ENCODE peak calls at places on chromosomes 11 and 22, in four cellular contexts. One of them, this sample, is unnamed.
A peak's percentile ranks its signal among the peaks of the same experiment; 100 is the strongest.

GRCh38 chr11:35088676-35089075 is 50.3 kb upstream of the CD44 start:
- DNase-seq in heart left ventricle: no peak
- DNase-seq in neural crest cell: no peak
- DNase-seq in AG04449: no peak
- DNase-seq in this sample: no peak

GRCh38 chr11:70503878-70504240 is 105.5 kb downstream of the CTTN start:
- DNase-seq in neural crest cell: no peak
- DNase-seq in AG04449: no peak
- DNase-seq in heart left ventricle: peak; percentile 27
- DNase-seq in this sample: no peak

GRCh38 chr22:46389081-46389480 is 53.6 kb downstream of the TRMU start:
- DNase-seq in AG04449: no peak
- DNase-seq in heart left ventricle: no peak
- DNase-seq in neural crest cell: no peak
- DNase-seq in this sample: no peak

GRCh38 chr11:45761659-45762058 is 43.3 kb upstream of the SLC35C1 start:
- DNase-seq in neural crest cell: no peak
- DNase-seq in AG04449: no peak
- DNase-seq in heart left ventricle: no peak
- DNase-seq in this sample: no peak

GRCh38 chr11:119338318-119338890 is 2.3 kb downstream of the C1QTNF5 start:
- DNase-seq in AG04449: no peak
- DNase-seq in neural crest cell: peak; percentile 80
- DNase-seq in heart left ventricle: peak; percentile 78
- DNase-seq in this sample: peak; percentile 91

GRCh38 chr11:129230006-129230405 is 37.9 kb upstream of the ARHGAP32 start:
- DNase-seq in AG04449: no peak
- DNase-seq in heart left ventricle: no peak
- DNase-seq in neural crest cell: no peak
- DNase-seq in this sample: no peak

GRCh38 chr11:34274712-34275398 is 83.0 kb downstream of the ABTB2 start:
- DNase-seq in neural crest cell: no peak
- DNase-seq in heart left ventricle: peak; percentile 82
- DNase-seq in AG04449: peak; percentile 45
- DNase-seq in this sample: no peak

GRCh38 chr11:2990617-2991476 is 1.3 kb downstream of the NAP1L4 start:
- DNase-seq in AG04449: no peak
- DNase-seq in heart left ventricle: no peak
- DNase-seq in neural crest cell: no peak
- DNase-seq in this sample: no peak

GRCh38 chr22:40044102-40044869 is 49.5 kb downstream of the FAM83F start:
- DNase-seq in AG04449: peak; percentile 96
- DNase-seq in heart left ventricle: peak; percentile 97
- DNase-seq in neural crest cell: peak; percentile 98
- DNase-seq in this sample: peak; percentile 99

GRCh38 chr11:71447791-71448256 is 369 bp downstream of the DHCR7 start:
- DNase-seq in AG04449: no peak
- DNase-seq in neural crest cell: peak; percentile 49
- DNase-seq in heart left ventricle: no peak
- DNase-seq in this sample: no peak

GRCh38 chr11:112454841-112455240 is 194.2 kb upstream of the PLET1 start:
- DNase-seq in neural crest cell: no peak
- DNase-seq in heart left ventricle: no peak
- DNase-seq in AG04449: no peak
- DNase-seq in this sample: no peak

GRCh38 chr22:44220727-44221680 is 40.3 kb downstream of the PARVG start:
- DNase-seq in AG04449: no peak
- DNase-seq in neural crest cell: no peak
- DNase-seq in heart left ventricle: peak; percentile 53
- DNase-seq in this sample: no peak

GRCh38 chr22:47084226-47084625 is 321.8 kb downstream of the TBC1D22A start:
- DNase-seq in AG04449: no peak
- DNase-seq in neural crest cell: no peak
- DNase-seq in heart left ventricle: no peak
- DNase-seq in this sample: peak; percentile 56

GRCh38 chr22:37764622-37765021 is 43.1 kb upstream of the GCAT start:
- DNase-seq in heart left ventricle: no peak
- DNase-seq in neural crest cell: no peak
- DNase-seq in AG04449: no peak
- DNase-seq in this sample: no peak

GRCh38 chr11:93783767-93784151 is 323 bp upstream of the MED17 start:
- DNase-seq in heart left ventricle: peak; percentile 70
- DNase-seq in AG04449: no peak
- DNase-seq in neural crest cell: no peak
- DNase-seq in this sample: no peak

GRCh38 chr11:93536346-93536871 is 6.8 kb downstream of the SMCO4 start:
- DNase-seq in heart left ventricle: no peak
- DNase-seq in AG04449: no peak
- DNase-seq in neural crest cell: no peak
- DNase-seq in this sample: no peak

GRCh38 chr11:15967966-15968365 is 388.4 kb downstream of the SOX6 start:
- DNase-seq in neural crest cell: no peak
- DNase-seq in AG04449: no peak
- DNase-seq in heart left ventricle: no peak
- DNase-seq in this sample: no peak

GRCh38 chr11:94513091-94513490 is 830 bp downstream of the C11orf97 start:
- DNase-seq in heart left ventricle: no peak
- DNase-seq in neural crest cell: no peak
- DNase-seq in AG04449: no peak
- DNase-seq in this sample: no peak

GRCh38 chr11:56103210-56103737 is at the start of gene OR8H2:
- DNase-seq in AG04449: no peak
- DNase-seq in heart left ventricle: no peak
- DNase-seq in neural crest cell: no peak
- DNase-seq in this sample: no peak

GRCh38 chr22:22871536-22872278 is 15.9 kb upstream of the IGLL5 start:
- DNase-seq in AG04449: no peak
- DNase-seq in heart left ventricle: no peak
- DNase-seq in neural crest cell: no peak
- DNase-seq in this sample: peak; percentile 63

GRCh38 chr11:10540915-10541591 is at the start of gene RNF141:
- DNase-seq in heart left ventricle: peak; percentile 98
- DNase-seq in neural crest cell: peak; percentile 98
- DNase-seq in AG04449: no peak
- DNase-seq in this sample: peak; percentile 99

GRCh38 chr11:103007521-103007920 is 52.0 kb upstream of the MMP13 start:
- DNase-seq in neural crest cell: no peak
- DNase-seq in heart left ventricle: no peak
- DNase-seq in AG04449: no peak
- DNase-seq in this sample: no peak

GRCh38 chr11:107999759-108000455 is 8.8 kb upstream of the CUL5 start:
- DNase-seq in heart left ventricle: no peak
- DNase-seq in AG04449: no peak
- DNase-seq in neural crest cell: peak; percentile 14
- DNase-seq in this sample: no peak

GRCh38 chr22:33247758-33248157 is 189.6 kb upstream of the SYN3 start:
- DNase-seq in heart left ventricle: no peak
- DNase-seq in neural crest cell: no peak
- DNase-seq in AG04449: no peak
- DNase-seq in this sample: no peak

GRCh38 chr22:17946691-17947367 is 77.5 kb downstream of the MICAL3 start:
- DNase-seq in AG04449: no peak
- DNase-seq in heart left ventricle: no peak
- DNase-seq in neural crest cell: no peak
- DNase-seq in this sample: no peak

GRCh38 chr11:69839516-69839915 is 20.3 kb upstream of the FGF3 start:
- DNase-seq in AG04449: no peak
- DNase-seq in heart left ventricle: no peak
- DNase-seq in neural crest cell: no peak
- DNase-seq in this sample: no peak

GRCh38 chr11:6618117-6619020 is 853 bp downstream of the TPP1 start:
- DNase-seq in heart left ventricle: no peak
- DNase-seq in neural crest cell: no peak
- DNase-seq in AG04449: no peak
- DNase-seq in this sample: no peak

GRCh38 chr22:37777122-37777687 is 30.5 kb upstream of the GCAT start:
- DNase-seq in AG04449: no peak
- DNase-seq in heart left ventricle: no peak
- DNase-seq in neural crest cell: no peak
- DNase-seq in this sample: no peak

GRCh38 chr11:106668147-106668546 is 350.1 kb downstream of the GUCY1A2 start:
- DNase-seq in neural crest cell: no peak
- DNase-seq in AG04449: peak; percentile 9
- DNase-seq in heart left ventricle: no peak
- DNase-seq in this sample: no peak

GRCh38 chr22:20918663-20919220 is 1.5 kb downstream of the CRKL start:
- DNase-seq in heart left ventricle: no peak
- DNase-seq in AG04449: no peak
- DNase-seq in neural crest cell: no peak
- DNase-seq in this sample: no peak

GRCh38 chr22:38974826-38975175 is 7.3 kb upstream of the APOBEC3B start:
- DNase-seq in AG04449: no peak
- DNase-seq in neural crest cell: no peak
- DNase-seq in heart left ventricle: no peak
- DNase-seq in this sample: no peak

GRCh38 chr11:126123686-126124085 is 61.0 kb upstream of the CDON start:
- DNase-seq in heart left ventricle: no peak
- DNase-seq in AG04449: no peak
- DNase-seq in neural crest cell: no peak
- DNase-seq in this sample: no peak

DNA sequence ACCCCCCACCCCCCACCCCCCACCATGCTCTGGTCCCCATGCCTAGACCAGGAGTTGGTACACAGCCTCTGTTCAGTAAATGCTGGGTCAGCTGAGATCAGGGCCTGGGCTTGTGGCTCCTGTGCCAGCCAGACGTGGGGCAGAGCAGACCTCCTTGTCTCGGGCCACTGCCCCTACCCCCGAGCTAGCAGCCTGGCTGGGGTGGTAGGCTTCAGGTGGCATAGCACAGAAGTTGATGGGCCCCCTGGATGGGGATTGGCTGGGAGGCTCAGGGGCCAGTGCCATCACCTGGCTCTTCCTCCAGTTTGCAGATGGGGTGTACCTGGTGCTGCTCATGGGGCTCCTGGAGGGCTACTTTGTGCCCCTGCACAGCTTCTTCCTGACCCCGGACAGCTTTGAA is 139.9 kb downstream of the PARVA start:
- DNase-seq in neural crest cell: no peak
- DNase-seq in heart left ventricle: no peak
- DNase-seq in AG04449: no peak
- DNase-seq in this sample: no peak
- TF ChIP-seq CTCF in neural crest cell: no peak
- TF ChIP-seq CTCF in heart left ventricle: no peak
- TF ChIP-seq CTCF in AG04449: no peak
- TF ChIP-seq CTCF in this sample: no peak

DNA sequence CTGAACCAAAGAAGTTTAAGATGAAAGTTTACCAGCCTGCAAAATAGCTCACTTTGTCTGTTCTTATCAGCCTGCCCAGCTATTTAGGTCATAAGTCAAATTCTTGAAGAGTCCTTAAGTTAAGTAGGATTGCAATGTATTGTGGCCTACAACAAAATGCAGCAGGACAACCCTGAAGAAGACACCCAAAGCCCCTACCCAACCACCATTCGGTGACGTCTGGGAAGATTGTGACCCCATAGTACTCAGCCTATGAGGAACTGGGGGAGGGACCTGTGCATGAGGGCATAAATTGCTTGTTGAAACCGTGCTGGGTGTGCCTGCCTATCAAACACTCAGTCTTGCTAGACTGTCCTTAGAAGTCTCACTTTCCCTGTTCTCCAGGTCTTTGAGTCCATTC is 50.5 kb upstream of the FDX1 start:
- DNase-seq in heart left ventricle: no peak
- DNase-seq in AG04449: no peak
- DNase-seq in neural crest cell: no peak
- DNase-seq in this sample: no peak
- TF ChIP-seq CTCF in heart left ventricle: no peak
- TF ChIP-seq CTCF in AG04449: no peak
- TF ChIP-seq CTCF in neural crest cell: no peak
- TF ChIP-seq CTCF in this sample: no peak

GRCh38 chr11:118175600-118176399 is 639 bp downstream of the SCN2B start:
- DNase-seq in neural crest cell: no peak
- DNase-seq in AG04449: no peak
- DNase-seq in heart left ventricle: no peak
- DNase-seq in this sample: no peak

GRCh38 chr11:118175031-118175531 is 1.4 kb downstream of the SCN2B start:
- DNase-seq in AG04449: no peak
- DNase-seq in neural crest cell: no peak
- DNase-seq in heart left ventricle: no peak
- DNase-seq in this sample: no peak

GRCh38 chr11:118176400-118177134 is at the start of gene SCN2B:
- DNase-seq in heart left ventricle: no peak
- DNase-seq in neural crest cell: no peak
- DNase-seq in AG04449: no peak
- DNase-seq in this sample: no peak

DNA sequence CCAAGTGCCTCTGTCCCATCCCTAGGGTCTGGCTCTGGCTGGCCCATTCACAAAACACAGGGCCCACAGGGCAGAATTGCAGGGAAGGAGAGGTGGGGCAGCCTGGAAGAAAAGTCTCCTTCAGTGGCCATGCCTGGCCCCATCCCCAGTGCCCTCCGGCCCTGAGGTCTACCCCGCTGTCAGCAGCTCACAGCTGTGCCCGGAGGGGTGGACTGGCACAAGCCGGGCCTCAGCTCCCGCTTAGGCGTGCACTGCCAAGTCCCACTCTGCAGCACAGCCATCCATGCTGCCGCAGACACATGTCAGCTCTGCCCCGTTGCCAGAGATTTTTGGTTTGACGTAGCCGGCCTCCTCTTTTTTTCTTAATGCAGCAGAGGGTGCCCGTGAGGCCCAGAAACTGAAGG is 3.9 kb upstream of the SCN2B start:
- DNase-seq in AG04449: no peak
- DNase-seq in neural crest cell: peak; percentile 37
- DNase-seq in heart left ventricle: peak; percentile 81
- DNase-seq in this sample: no peak
- TF ChIP-seq CTCF in AG04449: no peak
- TF ChIP-seq CTCF in neural crest cell: no peak
- TF ChIP-seq CTCF in heart left ventricle: no peak
- TF ChIP-seq CTCF in this sample: no peak

GRCh38 chr11:60347084-60347797 is 20.2 kb downstream of the MS4A6E start:
- DNase-seq in heart left ventricle: no peak
- DNase-seq in neural crest cell: no peak
- DNase-seq in AG04449: no peak
- DNase-seq in this sample: no peak

GRCh38 chr11:60344146-60344545 is 17.1 kb downstream of the MS4A6E start:
- DNase-seq in AG04449: no peak
- DNase-seq in heart left ventricle: no peak
- DNase-seq in neural crest cell: no peak
- DNase-seq in this sample: no peak

GRCh38 chr11:60348116-60348515 is 21.1 kb downstream of the MS4A6E start:
- DNase-seq in neural crest cell: no peak
- DNase-seq in heart left ventricle: no peak
- DNase-seq in AG04449: no peak
- DNase-seq in this sample: no peak

GRCh38 chr11:60343094-60343704 is 16.1 kb downstream of the MS4A6E start:
- DNase-seq in AG04449: no peak
- DNase-seq in neural crest cell: no peak
- DNase-seq in heart left ventricle: no peak
- DNase-seq in this sample: no peak

DNA sequence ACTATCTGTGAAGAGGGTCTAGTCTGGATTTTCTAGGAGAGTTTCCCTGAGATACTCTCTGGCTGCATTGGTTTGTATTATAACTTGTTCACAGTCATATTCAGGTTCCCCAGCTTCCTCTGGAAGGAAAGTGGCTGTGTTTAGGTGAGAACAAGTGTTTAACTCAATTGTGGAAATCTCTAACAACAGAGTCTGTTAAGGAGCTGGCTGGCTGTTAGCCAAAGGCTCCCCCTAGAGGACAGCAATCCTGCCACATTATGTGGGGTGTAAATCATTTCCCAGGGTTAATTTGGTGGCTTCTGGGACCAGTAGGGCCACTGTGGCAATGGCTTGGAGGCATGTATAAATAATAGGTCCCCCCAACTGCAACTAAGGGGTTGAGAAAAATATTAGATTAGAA is 18.4 kb downstream of the MS4A6E start:
- DNase-seq in neural crest cell: peak; percentile 20
- DNase-seq in AG04449: no peak
- DNase-seq in heart left ventricle: no peak
- DNase-seq in this sample: no peak
- TF ChIP-seq CTCF in neural crest cell: peak; percentile 56
- TF ChIP-seq CTCF in AG04449: no peak
- TF ChIP-seq CTCF in heart left ventricle: peak; percentile 5
- TF ChIP-seq CTCF in this sample: peak; percentile 65

This sample was measured in osteocyte.